ENCODE peak calls at places on chromosome 21, in four cellular contexts. F is coronary artery, K is fibroblast of pulmonary artery, Z is Peyer's patch. X is an unnamed sample.

GRCh38 chr21:25171438-25171837 is 435.8 kb downstream of the MRPL39 start:
- DNase-seq in Z (no peak), K (peak; percentile 8), F (no peak), X (peak; percentile 43)

GRCh38 chr21:29639366-29640232 is 300.2 kb downstream of the GRIK1 start:
- DNase-seq in F (no peak), Z (no peak), K (no peak), X (no peak)

GRCh38 chr21:38950388-38951094 is 144.8 kb downstream of the ETS2 start:
- DNase-seq in Z (no peak), F (no peak), K (peak; percentile 38), X (no peak)

GRCh38 chr21:36487641-36488307 is 7.9 kb upstream of the CLDN14 start:
- DNase-seq in K (peak; percentile 66), Z (no peak), F (no peak), X (no peak)

GRCh38 chr21:27268290-27268689 is 301.4 kb upstream of the ADAMTS5 start:
- DNase-seq in K (peak; percentile 35), Z (no peak), F (no peak), X (no peak)

GRCh38 chr21:37871121-37871862 is 45.0 kb downstream of the KCNJ6 start:
- DNase-seq in Z (no peak), F (no peak), K (peak; percentile 49), X (no peak)

GRCh38 chr21:36325373-36326010 is 5.5 kb downstream of the MORC3 start:
- DNase-seq in Z (no peak), K (no peak), F (no peak), X (peak; percentile 60)

GRCh38 chr21:24148461-24148860 is 1458.8 kb downstream of the MRPL39 start:
- DNase-seq in F (no peak), K (no peak), Z (no peak), X (no peak)

GRCh38 chr21:17527711-17528110 is 14.9 kb downstream of the CXADR start:
- DNase-seq in Z (no peak), K (peak; percentile 36), F (no peak), X (no peak)

GRCh38 chr21:17711896-17712295 is 99.2 kb upstream of the BTG3 start:
- DNase-seq in Z (no peak), K (peak; percentile 16), F (no peak), X (no peak)

GRCh38 chr21:15732290-15732995 is 2.7 kb downstream of the USP25 start:
- DNase-seq in F (no peak), Z (no peak), K (peak; percentile 49), X (no peak)

GRCh38 chr21:33821580-33822322 is 93.9 kb downstream of the ATP5PO start:
- DNase-seq in Z (no peak), K (no peak), F (no peak), X (no peak)
- TF ChIP-seq CTCF in Z (no peak), K (no peak), F (no peak), X (no peak)

DNA sequence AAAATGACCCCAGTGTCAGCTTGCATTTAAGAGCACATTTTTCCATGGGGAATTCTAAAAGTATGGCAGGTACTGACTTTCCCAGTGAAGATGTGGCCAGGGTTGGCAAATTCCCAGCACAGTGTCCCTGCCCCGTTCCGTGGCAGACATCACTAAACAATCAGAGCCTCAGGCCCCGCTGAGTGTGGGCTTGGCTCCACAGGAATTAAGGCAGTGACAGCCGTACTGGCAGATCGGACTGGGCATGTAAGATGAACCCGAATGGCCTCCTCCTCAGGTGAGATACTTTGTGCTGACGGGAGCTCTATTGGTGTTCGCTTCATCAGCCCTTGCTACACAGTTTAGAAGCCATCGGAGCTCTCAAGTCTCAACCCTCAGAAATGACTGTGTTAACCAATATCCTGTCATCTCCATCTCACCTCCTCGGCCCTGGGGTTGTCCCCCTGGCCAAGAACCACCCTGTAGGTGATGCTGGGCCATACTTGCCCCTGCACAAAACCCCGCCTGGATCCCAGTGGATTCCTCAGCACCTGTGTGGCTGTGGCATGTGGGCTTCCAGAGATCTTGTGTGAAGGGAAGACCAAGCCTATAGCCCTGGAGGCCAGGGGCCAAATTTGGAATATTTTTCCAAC is 29.0 kb upstream of the ABCG1 start:
- DNase-seq in K (no peak), Z (no peak), F (no peak), X (no peak)
- H3K4me3 ChIP-seq in K (no peak overlapping the region), Z (no peak overlapping the region), F (no peak overlapping the region), X (no peak overlapping the region)

DNA sequence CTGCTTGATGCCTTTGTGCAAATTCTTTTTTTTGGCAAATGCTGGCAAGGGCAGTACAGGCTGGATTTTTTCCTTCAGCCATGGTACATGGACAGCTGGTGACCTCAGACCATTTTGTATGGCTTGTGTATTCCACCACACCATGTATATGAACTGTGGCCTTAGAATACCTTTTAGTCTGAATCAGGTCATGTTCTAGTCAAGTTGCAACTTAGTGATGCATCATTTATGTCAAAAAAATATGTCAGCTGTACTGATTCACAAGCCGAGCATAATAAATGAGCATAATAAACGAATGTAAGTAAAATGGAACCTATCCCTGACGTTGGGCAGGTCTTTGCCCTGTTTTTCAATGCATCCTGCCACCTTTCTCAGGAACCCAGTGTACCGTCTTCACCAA is 219.7 kb upstream of the RUNX1 start:
- DNase-seq in F (no peak), K (no peak), Z (no peak), X (no peak)
- TF ChIP-seq CTCF in F (no peak), K (no peak), Z (no peak), X (no peak)

GRCh38 chr21:32241434-32241785 is 37.4 kb downstream of the MIS18A start:
- DNase-seq in K (no peak), F (no peak), Z (no peak), X (no peak)
- H3K4me3 ChIP-seq in K (no peak overlapping the region), F (peak overlapping the region; percentile 45), Z (no peak overlapping the region), X (no peak overlapping the region)

DNA sequence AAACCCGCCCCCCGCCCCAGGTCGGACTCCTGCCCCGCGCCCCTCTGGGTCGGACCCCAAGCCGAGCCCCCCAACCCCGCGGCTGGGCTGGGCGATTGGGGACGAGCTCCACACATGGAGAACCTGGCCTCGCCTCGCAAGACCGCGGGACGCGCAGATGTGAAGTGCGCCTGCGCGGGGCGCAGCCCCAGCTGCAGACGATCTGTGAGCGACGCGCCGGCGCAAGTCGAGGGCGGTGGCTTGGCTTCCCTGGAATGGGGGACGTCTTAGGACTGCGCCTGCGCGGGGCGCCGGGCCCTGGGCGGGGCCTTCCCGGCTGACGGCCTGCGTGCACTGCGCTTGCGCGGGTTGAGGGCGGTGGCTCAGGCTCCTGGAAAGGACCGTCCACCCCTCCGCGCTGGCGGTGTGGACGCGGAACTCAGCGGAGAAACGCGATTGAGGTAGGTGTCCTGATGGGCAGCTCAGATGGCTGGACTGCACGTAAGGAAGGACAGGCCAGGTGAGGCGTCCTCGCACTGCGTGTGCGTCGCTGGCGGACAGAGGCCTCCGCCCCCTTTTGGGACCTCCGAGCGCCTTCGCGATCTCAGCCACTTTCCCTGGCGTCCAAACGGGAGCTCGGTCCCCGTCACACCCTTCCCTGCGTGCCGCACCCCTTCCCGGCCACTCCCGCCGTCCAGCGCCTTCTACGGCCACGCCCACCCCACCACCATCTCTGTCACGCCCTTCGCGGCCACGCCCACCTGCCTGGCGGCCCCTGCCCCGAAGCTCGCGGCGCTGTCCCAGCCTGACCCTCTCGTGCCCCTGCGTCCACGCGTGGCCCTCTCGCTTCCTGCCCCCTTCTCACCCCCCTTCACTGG is at the start of gene PRMT2:
- DNase-seq in Z (peak; percentile 90), F (peak; percentile 98), K (peak; percentile 98), X (peak; percentile 52)
- TF ChIP-seq CTCF in Z (no peak), F (no peak), K (no peak), X (no peak)

GRCh38 chr21:45408811-45409261 is 3.9 kb downstream of the COL18A1 start:
- DNase-seq in K (no peak), Z (no peak), F (no peak), X (no peak)
- H3K4me3 ChIP-seq in K (no peak overlapping the region), Z (no peak overlapping the region), F (peak overlapping the region; percentile 54), X (no peak overlapping the region)

GRCh38 chr21:44298301-44298700 is 1.6 kb upstream of the PFKL start:
- DNase-seq in Z (no peak), F (no peak), K (peak; percentile 23), X (no peak)
- TF ChIP-seq CTCF in Z (no peak), F (no peak), K (peak; percentile 22), X (peak; percentile 33)

GRCh38 chr21:8994640-8995511 is 1526.5 kb upstream of the TPTE start:
- DNase-seq in F (no peak), K (no peak), Z (no peak), X (no peak)

GRCh38 chr21:8991968-8992621 is 1529.3 kb upstream of the TPTE start:
- DNase-seq in K (no peak), Z (no peak), F (no peak), X (no peak)

GRCh38 chr21:8992731-8993174 is 1528.6 kb upstream of the TPTE start:
- DNase-seq in K (no peak), Z (no peak), F (no peak), X (no peak)

GRCh38 chr21:8993284-8993942 is 1528.0 kb upstream of the TPTE start:
- DNase-seq in F (no peak), Z (no peak), K (no peak), X (no peak)

DNA sequence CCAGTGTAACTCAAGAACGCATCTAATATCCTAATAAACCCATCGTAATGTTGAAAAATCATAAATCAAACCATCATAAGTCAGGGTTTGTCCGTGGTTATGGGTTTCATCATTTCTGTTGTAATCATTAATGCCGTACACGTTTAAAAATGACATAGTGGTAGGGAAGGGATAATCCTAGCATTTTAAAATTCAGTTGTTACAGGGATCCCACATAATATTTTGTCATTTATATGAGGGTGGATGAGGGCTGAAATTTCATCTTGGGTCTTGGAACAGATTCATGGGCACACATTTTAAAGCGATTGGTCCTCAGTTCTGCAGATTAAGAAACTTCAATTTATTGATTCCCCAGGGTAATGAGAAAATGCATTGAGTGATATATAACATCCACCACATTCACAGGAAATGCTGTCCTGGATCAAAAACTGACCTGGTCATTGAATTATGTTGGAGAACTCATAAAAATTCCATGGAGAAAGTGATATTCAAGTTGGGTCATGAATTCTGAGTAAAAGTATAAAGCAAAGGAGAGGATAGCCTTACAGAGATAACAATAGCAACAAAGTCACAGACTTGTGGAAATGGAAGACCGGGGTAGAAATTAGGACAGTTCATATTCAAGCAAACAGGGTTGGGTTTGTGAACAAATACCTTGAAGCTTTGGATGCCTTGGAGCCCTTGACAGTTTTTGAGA is 1527.3 kb upstream of the TPTE start:
- DNase-seq in K (no peak), Z (no peak), F (no peak), X (no peak)
- H3K4me3 ChIP-seq in K (no peak overlapping the region), Z (no peak overlapping the region), F (no peak overlapping the region), X (no peak overlapping the region)